ENCODE peak calls at places on chromosomes 6 and 20, in six cellular contexts. Q, P, G, D, E and W are unnamed samples.

GRCh38 chr6:133705731-133706130 is 183.2 kb upstream of the TCF21 start:
- DNase-seq in P (no peak), G (no peak), D (no peak), Q (no peak), E (no peak), W (no peak)

GRCh38 chr20:39876974-39877615 is 811.9 kb downstream of the MAFB start:
- DNase-seq in Q (no peak), P (no peak), G (no peak), E (no peak), D (no peak), W (no peak)

GRCh38 chr20:33684533-33685327 is 1.5 kb downstream of the E2F1 start:
- DNase-seq in P (no peak), Q (no peak), D (no peak), E (no peak), G (no peak), W (no peak)

GRCh38 chr6:74249658-74250057 is 553.7 kb downstream of the CD109 start:
- DNase-seq in Q (no peak), G (no peak), P (no peak), E (peak), D (no peak), W (no peak)

GRCh38 chr6:143390278-143390677 is 60.2 kb downstream of the ADAT2 start:
- DNase-seq in Q (no peak), E (no peak), D (no peak), G (no peak), P (no peak), W (no peak)

GRCh38 chr6:5457036-5457435 is 195.7 kb downstream of the FARS2 start:
- DNase-seq in P (no peak), D (no peak), G (no peak), Q (no peak), E (no peak), W (no peak)

GRCh38 chr20:37226889-37227288 is 34.7 kb downstream of the GHRH start:
- DNase-seq in P (no peak), Q (peak), G (no peak), E (no peak), D (no peak), W (no peak)

GRCh38 chr20:16701296-16701695 is 28.5 kb upstream of the SNRPB2 start:
- DNase-seq in P (peak), Q (peak), G (peak), E (no peak), D (no peak), W (no peak)

GRCh38 chr6:33029297-33030184 is 20.1 kb upstream of the HLA-DOA start:
- DNase-seq in D (no peak), G (no peak), Q (peak), E (peak), P (no peak), W (no peak)

GRCh38 chr6:141955621-141956020 is 177.1 kb upstream of the GJE1 start:
- DNase-seq in E (no peak), P (no peak), G (no peak), Q (no peak), D (no peak), W (no peak)

GRCh38 chr6:137219664-137220252 is 573 bp upstream of the IFNGR1 start:
- DNase-seq in D (no peak), Q (no peak), E (no peak), G (no peak), P (no peak), W (no peak)

GRCh38 chr6:91081452-91082067 is 494.7 kb upstream of the MAP3K7 start:
- DNase-seq in E (no peak), P (peak), G (peak), D (no peak), Q (no peak), W (no peak)

GRCh38 chr6:11434565-11435326 is 102.8 kb upstream of the TMEM170B start:
- DNase-seq in G (no peak), D (no peak), E (no peak), Q (peak), P (peak), W (no peak)

GRCh38 chr6:100203391-100203790 is 209.4 kb upstream of the MCHR2 start:
- DNase-seq in Q (no peak), E (no peak), P (no peak), D (no peak), G (peak), W (no peak)

GRCh38 chr20:1894951-1895673 is at the start of gene SIRPA:
- DNase-seq in P (peak), G (no peak), D (no peak), E (no peak), Q (peak), W (peak)

GRCh38 chr6:10412165-10412947 is 2.5 kb downstream of the TFAP2A start:
- DNase-seq in Q (no peak), D (no peak), G (no peak), E (no peak), P (peak), W (no peak)

GRCh38 chr6:106525111-106525884 is 104.0 kb downstream of the RTN4IP1 start:
- DNase-seq in P (no peak), E (no peak), Q (no peak), G (no peak), D (no peak), W (no peak)

GRCh38 chr20:6074145-6074561 is 20.3 kb upstream of the LRRN4 start:
- DNase-seq in G (no peak), D (no peak), P (peak), Q (peak), E (no peak), W (no peak)

GRCh38 chr20:48761023-48761785 is 66.6 kb downstream of the PREX1 start:
- DNase-seq in E (no peak), D (no peak), P (peak), G (no peak), Q (peak), W (no peak)

GRCh38 chr6:35363293-35363750 is 21.0 kb downstream of the PPARD start:
- DNase-seq in G (no peak), P (no peak), D (no peak), E (no peak), Q (no peak), W (no peak)
- TF ChIP-seq POLR2AphosphoS5 in G (no peak), P (no peak), D (no peak), E (no peak), Q (no peak), W (no peak)

GRCh38 chr6:108866798-108867197 is 18.6 kb downstream of the ARMC2 start:
- DNase-seq in P (no peak), D (no peak), E (no peak), G (no peak), Q (no peak), W (no peak)
- H3K27ac ChIP-seq in P (no peak), D (peak), E (no peak), G (no peak), Q (no peak), W (no peak)

GRCh38 chr6:157849288-157850017 is 26.4 kb downstream of the SNX9 start:
- DNase-seq in D (no peak), E (no peak), G (no peak), Q (no peak), P (no peak), W (no peak)
- TF ChIP-seq POLR2AphosphoS5 in D (no peak), E (no peak), G (no peak), Q (no peak), P (no peak), W (no peak)

DNA sequence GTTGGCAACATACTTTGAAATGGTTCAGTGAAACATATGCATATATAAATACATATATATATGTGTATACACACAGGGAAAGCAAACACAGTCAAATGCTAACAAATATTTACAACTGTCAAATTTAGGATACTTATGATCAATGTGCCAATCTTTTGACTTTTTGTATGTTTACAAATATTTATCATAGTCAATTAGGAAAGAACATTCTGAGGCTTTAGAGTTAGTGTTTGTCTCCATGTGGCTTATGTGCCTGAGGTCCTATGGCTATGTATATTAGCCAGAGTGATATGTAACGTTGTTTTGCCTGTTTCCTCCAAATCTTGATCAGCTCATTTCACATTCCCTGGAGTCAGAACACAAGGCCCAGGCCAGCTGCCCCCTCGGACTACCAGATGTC is 126.5 kb upstream of the MAN1A1 start:
- DNase-seq in G (no peak), E (no peak), P (no peak), Q (no peak), D (no peak), W (no peak)
- H3K27ac ChIP-seq in G (no peak), E (no peak), P (no peak), Q (peak), D (no peak), W (no peak)

GRCh38 chr6:27479319-27480182 is 6.6 kb upstream of the ZNF184 start:
- DNase-seq in Q (peak), D (no peak), P (peak), G (peak), E (peak), W (peak)
- TF ChIP-seq POLR2AphosphoS5 in Q (peak), D (peak), P (no peak), G (peak), E (peak), W (peak)

GRCh38 chr6:45538636-45539035 is 160.9 kb upstream of the SUPT3H start:
- DNase-seq in G (no peak), D (no peak), Q (no peak), E (no peak), P (no peak), W (no peak)

GRCh38 chr6:45537539-45537938 is 159.8 kb upstream of the SUPT3H start:
- DNase-seq in E (no peak), G (no peak), P (no peak), Q (no peak), D (no peak), W (no peak)

GRCh38 chr6:45533394-45533793 is 155.7 kb upstream of the SUPT3H start:
- DNase-seq in P (no peak), G (no peak), Q (no peak), D (no peak), E (no peak), W (no peak)

GRCh38 chr6:45532626-45533258 is 155.0 kb upstream of the SUPT3H start:
- DNase-seq in D (no peak), Q (no peak), G (no peak), E (no peak), P (no peak), W (no peak)

GRCh38 chr6:45535933-45536332 is 158.2 kb upstream of the SUPT3H start:
- DNase-seq in P (no peak), E (no peak), D (no peak), G (no peak), Q (peak), W (no peak)
- H3K27ac ChIP-seq in P (no peak), E (no peak), D (no peak), G (no peak), Q (peak), W (no peak)

GRCh38 chr20:63732118-63733095 is 4.1 kb upstream of the LIME1 start:
- DNase-seq in G (no peak), D (no peak), E (no peak), P (no peak), Q (no peak), W (no peak)
- TF ChIP-seq POLR2AphosphoS5 in G (no peak), D (no peak), E (no peak), P (no peak), Q (no peak), W (no peak)

GRCh38 chr6:113633638-113634037 is 223.5 kb upstream of the MARCKS start:
- DNase-seq in P (no peak), D (no peak), G (no peak), E (no peak), Q (no peak), W (no peak)
- H3K27ac ChIP-seq in P (no peak), D (peak), G (no peak), E (peak), Q (peak), W (no peak)

GRCh38 chr6:36334832-36335459 is 1.7 kb downstream of the BNIP5 start:
- DNase-seq in P (no peak), E (no peak), D (no peak), G (no peak), Q (peak), W (no peak)
- TF ChIP-seq POLR2AphosphoS5 in P (no peak), E (no peak), D (no peak), G (no peak), Q (peak), W (no peak)